ENCODE peak calls at places on chromosomes 13 and 19, in six cellular contexts. Z is PC-3; E is GDM1; P is activated CD8-positive, alpha-beta T cell treated with anti-CD3 and anti-CD28 coated beads, Interleukin-2, amount 10 ng/mL, durations not matched to agents 7 days and 5 days; Q is colonic mucosa; N is astrocyte. K is an unnamed sample.

GRCh38 chr13:36038785-36039415 is 92.3 kb downstream of the DCLK1 start:
- DNase-seq in Z (no peak), E (no peak), P (no peak), Q (no peak), N (no peak), K (no peak)

GRCh38 chr19:27657271-27658051 is 1555.5 kb downstream of the UQCRFS1 start:
- DNase-seq in Z (no peak), E (no peak), P (no peak), Q (no peak), N (no peak), K (no peak)

GRCh38 chr13:96003304-96003703 is 49.9 kb downstream of the UGGT2 start:
- DNase-seq in Z (peak; percentile 28), E (no peak), P (no peak), Q (no peak), N (no peak), K (no peak)

GRCh38 chr13:37070956-37071355 is 11.5 kb upstream of the SUPT20H start:
- DNase-seq in Z (no peak), E (no peak), P (no peak), Q (no peak), N (peak; percentile 38), K (no peak)

GRCh38 chr19:33905937-33906577 is 109.4 kb downstream of the KCTD15 start:
- DNase-seq in Z (peak; percentile 57), E (no peak), P (no peak), Q (peak; percentile 85), N (no peak), K (peak; percentile 89)

GRCh38 chr13:114087430-114087829 is 45.0 kb downstream of the RASA3 start:
- DNase-seq in Z (no peak), E (no peak), P (no peak), Q (no peak), N (no peak), K (no peak)

GRCh38 chr19:38735257-38735686 is 9.0 kb downstream of the CAPN12 start:
- DNase-seq in Z (peak; percentile 18), E (no peak), P (peak; percentile 64), Q (peak; percentile 62), N (no peak), K (peak; percentile 57)

GRCh38 chr13:41954226-41954625 is 6.7 kb downstream of the VWA8 start:
- DNase-seq in Z (no peak), E (no peak), P (no peak), Q (no peak), N (no peak), K (no peak)

GRCh38 chr13:66665991-66666390 is 564.1 kb downstream of the PCDH9 start:
- DNase-seq in Z (peak; percentile 33), E (no peak), P (no peak), Q (no peak), N (peak; percentile 92), K (peak; percentile 12)

GRCh38 chr13:64074989-64075474 is 2659.4 kb upstream of the PCDH20 start:
- DNase-seq in Z (no peak), E (no peak), P (no peak), Q (no peak), N (no peak), K (no peak)

GRCh38 chr19:14542721-14543328 is 13.4 kb downstream of the TECR start:
- DNase-seq in Z (no peak), E (no peak), P (no peak), Q (no peak), N (no peak), K (no peak)

GRCh38 chr19:10654610-10655456 is 687 bp downstream of the ILF3 start:
- DNase-seq in Z (peak; percentile 59), E (peak; percentile 38), P (peak; percentile 72), Q (peak; percentile 52), N (no peak), K (peak; percentile 50)